ENCODE peak calls at places on chromosome 4, in seven cellular contexts. V, R, Q, Z, O, T and G are unnamed samples.
A peak's percentile ranks its signal among the peaks of the same experiment; 100 is the strongest.

GRCh38 chr4:41324861-41325260 is 68.1 kb downstream of the UCHL1 start:
- DNase-seq in T (no peak), Z (no peak), O (no peak), V (no peak), R (no peak), Q (no peak), G (no peak)

GRCh38 chr4:120003193-120003592 is 63.5 kb downstream of the MAD2L1 start:
- DNase-seq in Q (no peak), Z (no peak), R (no peak), O (no peak), T (no peak), V (no peak), G (no peak)

GRCh38 chr4:89829470-89830138 is 7.4 kb downstream of the SNCA start:
- DNase-seq in V (peak; percentile 43), Z (peak; percentile 4), T (peak; percentile 30), Q (no peak), O (no peak), R (no peak), G (peak; percentile 68)

GRCh38 chr4:26912069-26912468 is 51.4 kb downstream of the STIM2 start:
- DNase-seq in T (no peak), R (no peak), O (no peak), Z (peak; percentile 7), Q (no peak), V (no peak), G (no peak)

GRCh38 chr4:636628-636950 is 11.2 kb downstream of the PDE6B start:
- DNase-seq in Q (peak; percentile 1), V (no peak), T (no peak), Z (no peak), O (no peak), R (no peak), G (no peak)

GRCh38 chr4:88219099-88219498 is 60.7 kb upstream of the ABCG2 start:
- DNase-seq in Q (no peak), V (peak; percentile 76), T (peak; percentile 30), R (peak; percentile 68), Z (peak; percentile 61), O (no peak), G (peak; percentile 79)

GRCh38 chr4:99404595-99405287 is 30.4 kb downstream of the ADH7 start:
- DNase-seq in T (peak; percentile 95), V (peak; percentile 96), R (no peak), Q (no peak), Z (peak; percentile 98), O (no peak), G (peak; percentile 87)

GRCh38 chr4:62550106-62550505 is 1350.0 kb downstream of the ADGRL3 start:
- DNase-seq in Z (no peak), T (no peak), R (no peak), O (no peak), V (no peak), Q (no peak), G (no peak)

GRCh38 chr4:40283968-40284367 is 51.2 kb upstream of the CHRNA9 start:
- DNase-seq in T (peak; percentile 92), Q (no peak), V (no peak), O (no peak), R (no peak), Z (peak; percentile 48), G (no peak)

DNA sequence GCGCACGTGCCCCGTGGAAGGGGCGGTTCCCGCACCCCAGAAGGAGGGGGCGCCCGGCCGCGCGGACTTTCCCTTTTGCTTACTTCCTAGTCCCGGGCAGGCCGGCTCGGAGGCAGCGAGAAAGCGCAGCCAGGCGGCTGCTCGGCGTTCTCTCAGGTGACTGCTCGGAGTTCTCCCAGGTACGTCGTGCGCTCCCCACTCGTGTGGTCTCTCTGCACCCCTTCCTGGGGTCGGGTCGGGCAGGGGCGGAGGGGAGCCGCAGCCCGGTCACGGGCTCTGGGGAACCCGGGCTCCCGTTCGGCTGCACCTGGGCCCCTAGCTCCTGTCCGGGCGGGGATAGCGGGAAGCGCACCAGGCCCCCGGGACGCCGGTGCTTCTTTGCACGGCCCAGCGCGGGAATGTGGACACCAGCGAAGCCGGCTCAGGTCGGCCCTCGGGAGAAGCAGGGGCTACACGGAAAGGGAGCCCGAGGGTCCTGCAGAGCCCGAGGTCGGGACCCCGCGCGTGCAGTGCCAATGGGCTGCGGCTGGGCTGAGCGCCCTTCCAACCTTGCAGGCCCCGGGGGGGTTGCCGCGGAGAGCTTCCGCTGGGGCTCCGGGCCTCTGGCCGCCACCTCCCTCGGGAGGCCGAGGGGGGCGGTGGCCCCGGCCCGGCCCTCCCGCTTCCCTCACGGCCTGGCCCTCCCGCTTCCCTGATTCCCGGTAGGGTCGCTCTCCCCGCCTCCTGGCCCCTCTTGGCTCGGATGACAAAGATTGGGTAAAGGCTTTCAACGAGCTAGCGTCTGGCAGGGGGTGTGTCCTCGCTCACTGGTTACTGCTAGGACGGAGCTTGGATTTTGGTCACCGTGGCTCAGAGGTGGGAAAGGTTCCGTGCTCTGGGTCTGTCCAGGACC is at the start of gene TLR2:
- DNase-seq in Q (peak; percentile 38), O (peak; percentile 73), T (no peak), Z (peak; percentile 16), V (no peak), R (peak; percentile 57), G (peak; percentile 9)
- H3K4me3 ChIP-seq in Q (peak within 1 kb of the TSS; percentile 44), O (peak within 1 kb of the TSS; percentile 61), T (peak within 1 kb of the TSS; percentile 42), Z (peak within 1 kb of the TSS; percentile 52), V (peak within 1 kb of the TSS; percentile 55), R (peak within 1 kb of the TSS; percentile 29), G (peak within 1 kb of the TSS; percentile 55)

DNA sequence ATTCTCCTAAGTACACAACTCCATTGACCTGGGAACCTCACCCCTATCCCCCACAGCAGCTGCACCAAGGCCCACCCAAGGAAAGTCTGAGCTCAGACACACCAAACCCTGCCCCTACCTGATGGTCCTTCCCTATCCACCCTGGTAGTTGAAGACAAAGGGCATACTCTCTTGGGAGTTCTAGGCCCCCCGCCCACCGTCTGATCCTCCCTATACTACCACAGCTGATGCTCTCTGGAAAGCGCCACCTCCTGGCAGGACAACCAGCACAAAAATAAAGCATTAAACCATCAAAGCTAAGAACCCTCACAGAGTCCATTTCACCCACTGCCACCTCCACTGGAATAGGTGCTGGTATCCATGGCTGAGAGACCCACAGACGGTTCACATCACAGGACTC is 83.6 kb downstream of the ANAPC10 start:
- DNase-seq in R (no peak), T (no peak), Q (no peak), V (no peak), Z (no peak), O (no peak), G (no peak)
- TF ChIP-seq CTCF in R (no peak), T (no peak), Q (no peak), V (no peak), Z (no peak), O (no peak), G (no peak)

DNA sequence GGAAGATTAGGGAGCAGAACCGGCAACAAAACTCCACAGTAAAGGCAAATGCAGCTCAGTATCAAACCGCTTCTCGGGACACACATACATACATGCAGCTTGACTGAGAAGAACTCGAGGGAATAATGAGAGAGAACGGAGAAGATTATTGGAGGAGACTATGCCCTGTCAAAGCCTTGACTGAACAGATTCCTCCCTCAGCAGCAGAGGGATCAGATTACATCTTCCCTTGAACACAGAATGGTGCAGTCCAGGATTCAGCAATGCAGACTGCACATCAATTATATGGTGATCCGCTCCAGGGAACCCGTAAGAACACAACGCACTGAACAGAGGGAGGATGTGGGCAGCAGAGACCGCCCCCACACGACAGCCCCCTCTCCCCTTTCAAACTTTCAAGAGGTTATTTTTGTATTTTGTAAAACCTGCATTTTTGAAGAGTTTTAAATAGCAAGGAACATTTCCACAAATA is 183.2 kb downstream of the FBXW7 start:
- DNase-seq in O (peak; percentile 28), Z (peak; percentile 98), Q (peak; percentile 78), V (peak; percentile 96), R (peak; percentile 73), T (peak; percentile 99), G (peak; percentile 98)
- H3K4me3 ChIP-seq in O (no peak overlapping the region), Z (peak overlapping the region; percentile 81), Q (peak overlapping the region; percentile 42), V (peak overlapping the region; percentile 69), R (peak overlapping the region; percentile 6), T (peak overlapping the region; percentile 70), G (peak overlapping the region; percentile 67)

GRCh38 chr4:7336067-7336569 is 98.6 kb downstream of the PSAPL1 start:
- DNase-seq in T (no peak), R (no peak), Q (no peak), V (no peak), O (no peak), Z (no peak), G (no peak)
- TF ChIP-seq CTCF in T (no peak), R (no peak), Q (no peak), V (no peak), O (no peak), Z (no peak), G (no peak)

GRCh38 chr4:76233534-76233933 is 18.0 kb upstream of the FAM47E start:
- DNase-seq in T (no peak), R (no peak), O (no peak), Q (no peak), Z (no peak), V (no peak), G (no peak)
- H3K4me3 ChIP-seq in T (no peak overlapping the region), R (no peak overlapping the region), O (no peak overlapping the region), Q (no peak overlapping the region), Z (no peak overlapping the region), V (no peak overlapping the region), G (no peak overlapping the region)

GRCh38 chr4:39259571-39260330 is 77.4 kb downstream of the WDR19 start:
- DNase-seq in O (no peak), Q (no peak), R (no peak), T (peak; percentile 81), Z (peak; percentile 12), V (peak; percentile 24), G (peak; percentile 53)

GRCh38 chr4:39255916-39256315 is 73.6 kb downstream of the WDR19 start:
- DNase-seq in O (no peak), Q (no peak), R (no peak), Z (no peak), T (peak; percentile 23), V (no peak), G (peak; percentile 77)

GRCh38 chr4:39256436-39256835 is 74.1 kb downstream of the WDR19 start:
- DNase-seq in Q (no peak), R (no peak), T (peak; percentile 63), V (no peak), O (no peak), Z (no peak), G (peak; percentile 49)

GRCh38 chr4:39255266-39255665 is 72.9 kb downstream of the WDR19 start:
- DNase-seq in V (peak; percentile 6), Z (peak; percentile 6), O (no peak), Q (no peak), T (peak; percentile 79), R (no peak), G (peak; percentile 82)
- TF ChIP-seq CTCF in V (no peak), Z (peak; percentile 21), O (no peak), Q (no peak), T (no peak), R (peak; percentile 32), G (peak; percentile 51)

GRCh38 chr4:102521570-102522553 is 20.7 kb downstream of the NFKB1 start:
- DNase-seq in Q (no peak), O (no peak), Z (peak; percentile 15), R (no peak), T (no peak), V (no peak), G (no peak)
- H3K4me3 ChIP-seq in Q (no peak overlapping the region), O (no peak overlapping the region), Z (no peak overlapping the region), R (no peak overlapping the region), T (no peak overlapping the region), V (no peak overlapping the region), G (no peak overlapping the region)

GRCh38 chr4:3145251-3145908 is 70.9 kb downstream of the HTT start:
- DNase-seq in V (peak; percentile 60), R (peak; percentile 15), Q (no peak), O (no peak), T (peak; percentile 23), Z (peak; percentile 53), G (peak; percentile 33)
- TF ChIP-seq CTCF in V (no peak), R (no peak), Q (no peak), O (no peak), T (no peak), Z (peak; percentile 30), G (peak; percentile 27)